ENCODE peak calls at places on chromosomes 5 and 9, in nine cellular contexts. Q, O, G, F, C, S, N, V and H are unnamed samples.

GRCh38 chr5:157563373-157564148 is 12.0 kb downstream of the ADAM19 start:
- DNase-seq in Q (no peak), O (no peak), G (no peak), F (no peak), C (no peak), S (no peak), N (no peak), V (no peak), H (peak; percentile 85)

GRCh38 chr9:85040806-85041575 is 371.5 kb downstream of the NTRK2 start:
- DNase-seq in Q (no peak), O (no peak), G (peak; percentile 40), F (no peak), C (peak; percentile 31), S (no peak), N (no peak), V (no peak), H (no peak)

GRCh38 chr9:101242651-101243050 is 142.2 kb downstream of the BAAT start:
- DNase-seq in Q (no peak), O (no peak), G (no peak), F (no peak), C (no peak), S (no peak), N (no peak), V (no peak), H (no peak)

GRCh38 chr5:63255609-63256008 is 677.0 kb downstream of the LRRC70 start:
- DNase-seq in Q (no peak), O (peak; percentile 43), G (no peak), F (no peak), C (peak; percentile 5), S (no peak), N (no peak), V (no peak), H (no peak)

GRCh38 chr5:160061770-160062169 is 52.8 kb downstream of the TTC1 start:
- DNase-seq in Q (no peak), O (peak; percentile 35), G (no peak), F (no peak), C (no peak), S (no peak), N (no peak), V (no peak), H (no peak)

GRCh38 chr9:131240047-131240921 is 36.0 kb downstream of the FAM78A start:
- DNase-seq in Q (no peak), O (no peak), G (no peak), F (no peak), C (no peak), S (no peak), N (no peak), V (no peak), H (no peak)

GRCh38 chr9:88258587-88258986 is 120.3 kb upstream of the SPATA31C2 start:
- DNase-seq in Q (no peak), O (no peak), G (no peak), F (no peak), C (no peak), S (no peak), N (no peak), V (no peak), H (no peak)

GRCh38 chr9:37602817-37603216 is 10.4 kb upstream of the TOMM5 start:
- DNase-seq in Q (no peak), O (no peak), G (no peak), F (no peak), C (peak; percentile 87), S (no peak), N (peak; percentile 78), V (no peak), H (no peak)

GRCh38 chr9:111179577-111179976 is 141.3 kb upstream of the LPAR1 start:
- DNase-seq in Q (no peak), O (no peak), G (no peak), F (no peak), C (no peak), S (no peak), N (no peak), V (no peak), H (no peak)

GRCh38 chr9:34275811-34276210 is 53.3 kb downstream of the KIF24 start:
- DNase-seq in Q (no peak), O (no peak), G (no peak), F (no peak), C (no peak), S (no peak), N (no peak), V (no peak), H (no peak)